ENCODE peak calls at places on chromosomes 16 and 17, in six cellular contexts. S is brain microvascular endothelial cell; T is T-helper 2 cell; F is AG04449; E is stimulated activated CD4-positive, alpha-beta T cell treated with anti-CD3 and anti-CD28 coated beads, TNF-alpha, amount 100 ng/mL, for 1 hour; K is CD4-positive, alpha-beta T cell. O is an unnamed sample.
A peak's percentile ranks its signal among the peaks of the same experiment; 100 is the strongest.

GRCh38 chr17:72691601-72692000 is 400.9 kb downstream of the SLC39A11 start:
- DNase-seq in S (peak; percentile 58), T (no peak), F (peak; percentile 91), E (no peak), K (no peak), O (no peak)

GRCh38 chr17:65688307-65688706 is 126.9 kb upstream of the AXIN2 start:
- DNase-seq in S (no peak), T (no peak), F (no peak), E (no peak), K (no peak), O (no peak)

GRCh38 chr17:62676231-62676943 is 48.9 kb downstream of the MRC2 start:
- DNase-seq in S (no peak), T (no peak), F (no peak), E (no peak), K (no peak), O (no peak)

GRCh38 chr17:62703776-62704380 is 76.4 kb downstream of the MRC2 start:
- DNase-seq in S (no peak), T (peak; percentile 52), F (no peak), E (peak; percentile 21), K (peak; percentile 30), O (peak; percentile 71)

GRCh38 chr17:80656590-80656989 is 112.0 kb downstream of the RPTOR start:
- DNase-seq in S (no peak), T (no peak), F (no peak), E (no peak), K (no peak), O (no peak)

GRCh38 chr17:18182978-18183333 is 672 bp upstream of the ALKBH5 start:
- DNase-seq in S (no peak), T (peak; percentile 68), F (peak; percentile 37), E (peak; percentile 42), K (peak; percentile 73), O (no peak)

GRCh38 chr16:66605177-66605999 is 884 bp downstream of the CMTM3 start:
- DNase-seq in S (peak; percentile 41), T (peak; percentile 23), F (no peak), E (no peak), K (no peak), O (no peak)

GRCh38 chr16:23514381-23515152 is 4.3 kb upstream of the GGA2 start:
- DNase-seq in S (no peak), T (no peak), F (no peak), E (no peak), K (peak; percentile 14), O (peak; percentile 17)

GRCh38 chr17:6473128-6473767 is 29.0 kb downstream of the PIMREG start:
- DNase-seq in S (peak; percentile 77), T (peak; percentile 52), F (no peak), E (no peak), K (peak; percentile 38), O (peak; percentile 55)

GRCh38 chr16:17379121-17379571 is 91.6 kb downstream of the XYLT1 start:
- DNase-seq in S (no peak), T (no peak), F (no peak), E (no peak), K (no peak), O (no peak)

GRCh38 chr16:84508502-84508901 is 4.0 kb upstream of the MEAK7 start:
- DNase-seq in S (no peak), T (no peak), F (no peak), E (no peak), K (peak; percentile 44), O (no peak)

GRCh38 chr17:7915611-7916382 is at the start of gene RNF227:
- DNase-seq in S (peak; percentile 94), T (peak; percentile 71), F (peak; percentile 81), E (peak; percentile 54), K (peak; percentile 72), O (peak; percentile 73)

GRCh38 chr16:89281189-89281577 is 63.7 kb downstream of the ZNF778 start:
- DNase-seq in S (no peak), T (no peak), F (no peak), E (no peak), K (no peak), O (no peak)

GRCh38 chr17:28317099-28317964 is 1.7 kb upstream of the TMEM97 start:
- DNase-seq in S (no peak), T (no peak), F (no peak), E (no peak), K (no peak), O (no peak)

GRCh38 chr17:349666-350065 is 2.9 kb downstream of the RPH3AL start:
- DNase-seq in S (no peak), T (no peak), F (no peak), E (no peak), K (no peak), O (no peak)

GRCh38 chr17:74429604-74430384 is 2.1 kb upstream of the GPRC5C start:
- DNase-seq in S (no peak), T (no peak), F (no peak), E (no peak), K (no peak), O (no peak)

GRCh38 chr16:51045186-51045585 is 105.9 kb downstream of the SALL1 start:
- DNase-seq in S (no peak), T (no peak), F (no peak), E (no peak), K (no peak), O (no peak)

GRCh38 chr16:87948735-87949070 is 2.5 kb upstream of the BANP start:
- DNase-seq in S (no peak), T (no peak), F (no peak), E (no peak), K (no peak), O (no peak)

GRCh38 chr17:73663614-73664013 is 19.4 kb upstream of the SDK2 start:
- DNase-seq in S (no peak), T (no peak), F (no peak), E (no peak), K (no peak), O (no peak)

GRCh38 chr16:47787695-47788094 is 326.6 kb downstream of the PHKB start:
- DNase-seq in S (peak; percentile 14), T (no peak), F (no peak), E (no peak), K (no peak), O (no peak)

GRCh38 chr16:273547-274421 is 2.0 kb downstream of the RGS11 start:
- DNase-seq in S (no peak), T (no peak), F (no peak), E (no peak), K (no peak), O (no peak)

GRCh38 chr16:24610421-24610765 is 71.0 kb downstream of the RBBP6 start:
- DNase-seq in S (no peak), T (no peak), F (no peak), E (no peak), K (no peak), O (no peak)

GRCh38 chr17:76467809-76468633 is 618 bp downstream of the AANAT start:
- DNase-seq in S (no peak), T (no peak), F (no peak), E (no peak), K (no peak), O (no peak)

GRCh38 chr17:82212331-82213250 is at the start of gene CCDC57:
- DNase-seq in S (no peak), T (peak; percentile 56), F (no peak), E (no peak), K (no peak), O (peak; percentile 52)

GRCh38 chr17:40303009-40303657 is 5.8 kb upstream of the RARA start:
- DNase-seq in S (peak; percentile 67), T (no peak), F (no peak), E (no peak), K (peak; percentile 50), O (no peak)

GRCh38 chr16:3745751-3746355 is 28.5 kb upstream of the TRAP1 start:
- DNase-seq in S (no peak), T (no peak), F (no peak), E (no peak), K (no peak), O (no peak)

GRCh38 chr16:11909653-11910551 is 5.9 kb downstream of the GSPT1 start:
- DNase-seq in S (no peak), T (no peak), F (peak; percentile 72), E (no peak), K (no peak), O (no peak)

GRCh38 chr17:2435181-2435741 is 34.4 kb upstream of the MNT start:
- DNase-seq in S (peak; percentile 45), T (no peak), F (no peak), E (no peak), K (no peak), O (no peak)

GRCh38 chr17:29074488-29074887 is 31.5 kb downstream of the PIPOX start:
- DNase-seq in S (no peak), T (no peak), F (no peak), E (no peak), K (no peak), O (no peak)

GRCh38 chr17:489758-490329 is 137.2 kb upstream of the RPH3AL start:
- DNase-seq in S (no peak), T (peak; percentile 18), F (no peak), E (no peak), K (peak; percentile 60), O (peak; percentile 68)

GRCh38 chr17:78947235-78948153 is 22.3 kb upstream of the TIMP2 start:
- DNase-seq in S (no peak), T (no peak), F (no peak), E (no peak), K (no peak), O (no peak)

GRCh38 chr16:64910351-64910750 is 211.5 kb downstream of the CDH11 start:
- DNase-seq in S (peak; percentile 98), T (no peak), F (peak; percentile 94), E (no peak), K (no peak), O (no peak)

GRCh38 chr16:51164574-51164973 is 13.5 kb upstream of the SALL1 start:
- DNase-seq in S (no peak), T (no peak), F (no peak), E (no peak), K (no peak), O (no peak)

GRCh38 chr17:47254403-47254943 is 846 bp downstream of the ITGB3 start:
- DNase-seq in S (no peak), T (no peak), F (no peak), E (no peak), K (no peak), O (no peak)

GRCh38 chr16:79247386-79247785 is 353.2 kb downstream of the MAF start:
- DNase-seq in S (no peak), T (no peak), F (no peak), E (no peak), K (no peak), O (no peak)

GRCh38 chr17:30964878-30965277 is 6.0 kb upstream of the RNF135 start:
- DNase-seq in S (peak; percentile 24), T (no peak), F (no peak), E (no peak), K (no peak), O (no peak)

GRCh38 chr17:53516643-53517042 is 306.1 kb upstream of the KIF2B start:
- DNase-seq in S (no peak), T (no peak), F (no peak), E (no peak), K (no peak), O (no peak)

GRCh38 chr16:27254262-27254811 is 14.2 kb downstream of the NSMCE1 start:
- DNase-seq in S (no peak), T (no peak), F (no peak), E (no peak), K (no peak), O (no peak)

GRCh38 chr17:27354491-27355081 is 60.7 kb downstream of the WSB1 start:
- DNase-seq in S (no peak), T (no peak), F (no peak), E (no peak), K (no peak), O (no peak)

GRCh38 chr16:53041196-53041977 is 11.3 kb downstream of the CHD9NB start:
- DNase-seq in S (no peak), T (no peak), F (no peak), E (no peak), K (no peak), O (no peak)

O was measured in T-cell.